ENCODE peak calls at places on chromosome 19, in eight cellular contexts. A is WTC11; Q is GM23338; J is fibroblast of lung; Y is activated CD8-positive, alpha-beta T cell treated with anti-CD3 and anti-CD28 coated beads for 36 hours; V is activated B cell treated with CpG ODN at 0.5 μM for 24 hours; R is cardiac fibroblast; F is astrocyte of the spinal cord. Z is an unnamed sample.

GRCh38 chr19:48518207-48518606 is 6.6 kb upstream of the LMTK3 start:
- DNase-seq in A (no peak), J (no peak), R (no peak), V (no peak), Q (no peak), F (no peak), Y (no peak), Z (no peak)

GRCh38 chr19:51695702-51696315 is 2.7 kb downstream of the SPACA6 start:
- DNase-seq in F (no peak), Y (no peak), A (no peak), Q (no peak), J (no peak), V (no peak), R (no peak), Z (no peak)

GRCh38 chr19:48569814-48570213 is 17.8 kb downstream of the SULT2B1 start:
- DNase-seq in Q (no peak), V (no peak), F (peak), Y (no peak), A (no peak), R (peak), J (peak), Z (no peak)

GRCh38 chr19:51971624-51972023 is 15.0 kb downstream of the ZNF350 start:
- DNase-seq in A (no peak), V (no peak), F (peak), Q (peak), J (peak), R (peak), Y (peak), Z (no peak)

GRCh38 chr19:18781047-18781600 is 10.0 kb downstream of the COMP start:
- DNase-seq in V (no peak), J (no peak), F (no peak), Y (no peak), Q (no peak), R (no peak), A (no peak), Z (no peak)

GRCh38 chr19:49114630-49115363 is 627 bp downstream of the LIN7B start:
- DNase-seq in Y (peak), Q (peak), A (peak), J (peak), V (no peak), R (peak), F (peak), Z (no peak)

GRCh38 chr19:48319647-48320537 is 5.5 kb upstream of the EMP3 start:
- DNase-seq in R (peak), A (peak), F (peak), Y (peak), V (peak), J (peak), Q (peak), Z (no peak)

GRCh38 chr19:35232912-35233311 is 4.4 kb upstream of the FAM187B start:
- DNase-seq in F (no peak), Q (no peak), V (no peak), J (no peak), Y (no peak), A (no peak), R (no peak), Z (peak)

GRCh38 chr19:294819-295686 is 3.9 kb upstream of the PLPP2 start:
- DNase-seq in V (peak), F (no peak), A (peak), Q (peak), J (no peak), R (peak), Y (peak), Z (no peak)

GRCh38 chr19:48645652-48646191 is at the start of gene CA11:
- DNase-seq in J (no peak), Y (no peak), F (no peak), A (peak), R (no peak), V (no peak), Q (peak), Z (no peak)

GRCh38 chr19:55447421-55448174 is 4.5 kb upstream of the SHISA7 start:
- DNase-seq in F (peak), A (no peak), J (no peak), R (peak), Q (peak), V (no peak), Y (peak), Z (no peak)

GRCh38 chr19:41031926-41032325 is 40.8 kb downstream of the CYP2B6 start:
- DNase-seq in A (no peak), J (no peak), Y (no peak), V (no peak), F (no peak), Q (no peak), R (no peak), Z (no peak)

GRCh38 chr19:54114340-54114826 is 1.1 kb downstream of the TFPT start:
- DNase-seq in F (peak), V (no peak), A (no peak), R (peak), J (peak), Y (peak), Q (peak), Z (no peak)

GRCh38 chr19:29409121-29409862 is 116.5 kb upstream of the VSTM2B start:
- DNase-seq in V (no peak), R (no peak), Q (no peak), J (no peak), A (no peak), Y (no peak), F (no peak), Z (no peak)

GRCh38 chr19:53878786-53879144 is 3.2 kb upstream of the PRKCG start:
- DNase-seq in Y (no peak), F (no peak), Q (no peak), A (no peak), V (no peak), R (no peak), J (peak), Z (no peak)

GRCh38 chr19:41175825-41176734 is 16.9 kb upstream of the CYP2S1 start:
- DNase-seq in Y (peak), Q (peak), F (peak), R (peak), A (peak), J (peak), V (no peak), Z (no peak)

GRCh38 chr19:29277107-29277506 is 64.2 kb upstream of the UQCRFS1 start:
- DNase-seq in Q (peak), R (no peak), A (peak), F (no peak), J (no peak), V (no peak), Y (peak), Z (no peak)

GRCh38 chr19:8576273-8576993 is 809 bp downstream of the MYO1F start:
- DNase-seq in F (no peak), Q (no peak), J (no peak), Y (peak), A (no peak), V (no peak), R (no peak), Z (no peak)

GRCh38 chr19:33398361-33399060 is 25.0 kb downstream of the CEBPG start:
- DNase-seq in R (no peak), F (no peak), J (no peak), V (no peak), Y (no peak), Q (no peak), A (no peak), Z (no peak)
- TF ChIP-seq CTCF in R (no peak), F (no peak), J (no peak), V (no peak), Y (no peak), Q (peak), A (no peak), Z (peak)

GRCh38 chr19:42325896-42326771 is 699 bp downstream of the MEGF8 start:
- DNase-seq in J (no peak), A (peak), Y (peak), R (no peak), F (no peak), V (peak), Q (peak), Z (no peak)

GRCh38 chr19:42323852-42324654 is 1.4 kb upstream of the MEGF8 start:
- DNase-seq in A (peak), J (no peak), Y (peak), V (peak), Q (peak), R (no peak), F (no peak), Z (no peak)

GRCh38 chr19:42324655-42325307 is 654 bp upstream of the MEGF8 start:
- DNase-seq in F (no peak), Y (no peak), J (no peak), R (no peak), Q (no peak), V (peak), A (peak), Z (no peak)

GRCh38 chr19:42326969-42327368 is 1.5 kb downstream of the MEGF8 start:
- DNase-seq in Y (no peak), J (no peak), F (no peak), R (no peak), Q (no peak), A (no peak), V (no peak), Z (no peak)

DNA sequence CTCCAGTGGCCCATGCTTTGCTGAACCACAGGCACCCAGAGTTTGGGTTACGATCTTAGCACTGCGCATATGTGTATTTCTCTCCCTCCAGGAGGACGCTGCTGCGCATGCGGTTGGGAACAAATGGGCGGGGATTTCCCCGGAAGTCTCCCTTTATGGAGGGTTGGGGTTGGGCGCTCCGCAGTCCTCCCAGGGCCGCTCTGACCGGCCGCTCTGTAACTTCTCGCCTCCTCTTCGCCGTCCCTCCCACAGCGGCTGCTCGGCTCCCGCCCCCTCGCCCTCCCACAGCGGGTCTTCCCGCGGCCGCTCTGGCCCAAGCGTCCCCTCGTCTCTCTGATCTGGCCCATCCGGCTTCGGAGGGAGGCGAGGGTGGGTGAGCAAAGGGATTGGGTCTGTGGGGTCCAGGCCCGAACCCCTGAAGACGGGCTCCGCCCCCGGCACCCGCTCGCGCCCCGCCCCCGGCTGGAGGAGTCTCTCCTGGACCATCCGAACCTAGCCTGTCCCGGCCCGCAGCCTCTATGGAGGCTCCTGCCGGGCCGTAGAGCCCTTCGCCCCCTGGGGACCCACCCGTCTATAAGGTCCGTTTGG is at the start of gene MEGF8:
- DNase-seq in Q (peak), V (peak), F (peak), J (peak), A (peak), R (peak), Y (peak), Z (peak)
- TF ChIP-seq CTCF in Q (no peak), V (peak), F (peak), J (no peak), A (no peak), R (peak), Y (no peak), Z (no peak)

DNA sequence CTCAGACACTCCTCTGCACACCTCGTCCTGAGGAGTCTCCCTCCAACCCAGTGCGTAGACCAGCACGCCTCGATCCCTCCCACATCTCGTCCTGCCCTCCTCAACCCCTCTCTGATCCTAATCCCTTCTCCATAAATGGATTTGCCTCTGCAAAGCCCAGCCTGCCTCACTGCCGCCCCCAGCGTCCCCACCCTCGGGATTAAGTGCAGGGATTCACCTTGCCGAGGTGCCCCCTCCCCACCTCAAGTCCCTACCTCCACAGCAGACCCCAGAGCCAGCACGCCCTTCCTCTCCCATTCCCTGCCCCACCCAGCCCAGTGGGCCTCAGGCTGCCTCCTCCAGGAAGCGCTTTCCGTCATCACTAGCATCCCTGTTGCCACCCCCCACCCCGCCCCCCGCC is 4.1 kb downstream of the KLF16 start:
- DNase-seq in Y (no peak), F (no peak), A (no peak), J (no peak), Q (no peak), V (no peak), R (no peak), Z (no peak)
- TF ChIP-seq CTCF in Y (no peak), F (no peak), A (no peak), J (no peak), Q (no peak), V (no peak), R (no peak), Z (no peak)

DNA sequence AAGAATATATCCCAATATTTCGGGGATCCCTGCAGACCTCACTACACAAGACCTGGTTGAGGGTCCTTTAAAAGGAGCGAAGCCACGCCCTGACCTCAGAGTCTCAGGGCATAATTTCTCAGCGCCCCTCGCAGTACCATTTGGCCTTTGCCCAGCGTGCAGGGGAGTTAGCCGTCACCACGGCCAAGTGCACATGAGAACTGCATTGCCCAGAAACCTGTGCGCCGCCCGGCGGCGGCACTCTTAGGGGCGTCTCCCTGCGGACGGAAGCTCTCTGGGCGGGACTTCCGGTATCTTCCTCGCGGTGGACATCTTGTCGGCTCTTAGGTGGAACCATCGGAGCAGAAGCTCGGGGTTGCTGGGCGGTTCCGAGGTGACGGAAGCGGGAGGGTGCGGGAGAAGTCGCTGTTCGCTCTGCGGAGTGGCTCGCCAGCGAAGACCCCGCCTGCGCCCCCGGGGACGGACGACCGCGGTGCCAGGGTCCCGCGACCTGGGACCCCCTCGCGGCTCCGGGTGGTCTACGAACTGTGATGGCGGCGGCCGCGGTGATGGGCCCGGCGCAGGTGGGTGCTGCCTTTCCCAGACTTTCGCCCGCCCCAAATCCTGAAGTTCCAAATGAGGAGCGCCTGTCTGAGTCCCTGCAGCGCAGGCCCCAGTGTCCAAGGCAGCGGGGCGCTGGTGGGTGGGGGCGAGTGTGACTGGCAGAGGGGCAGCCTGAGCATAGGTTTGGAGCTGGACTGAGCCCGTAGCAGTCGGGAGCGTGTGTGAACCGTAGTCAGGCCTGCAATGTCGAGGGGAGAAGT is at the start of gene ZNF134:
- DNase-seq in Q (peak), Y (peak), J (peak), R (peak), A (peak), F (peak), V (peak), Z (peak)
- TF ChIP-seq CTCF in Q (no peak), Y (no peak), J (peak), R (peak), A (no peak), F (peak), V (no peak), Z (peak)

DNA sequence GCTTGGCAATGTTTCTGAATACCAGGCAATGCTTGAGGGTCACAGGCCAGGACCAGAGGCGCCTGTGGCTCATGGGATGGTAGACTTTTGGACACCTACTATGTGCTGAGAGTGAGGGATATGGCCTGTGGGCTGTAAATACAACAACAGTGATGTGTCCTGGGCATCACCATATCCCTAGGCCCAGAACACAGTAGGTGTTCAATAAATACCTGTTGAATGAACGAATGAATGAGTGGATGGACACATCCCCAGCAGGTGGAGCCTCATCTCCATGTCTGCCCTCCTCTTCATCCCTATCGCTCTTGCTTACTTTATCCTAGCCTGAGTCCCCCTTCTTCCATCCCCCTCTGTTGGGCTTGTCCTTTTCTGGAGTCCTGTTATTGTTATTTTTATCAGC is 16.5 kb upstream of the NANOS2 start:
- DNase-seq in A (no peak), Y (no peak), J (no peak), F (no peak), R (no peak), V (no peak), Q (no peak), Z (no peak)
- TF ChIP-seq CTCF in A (no peak), Y (no peak), J (no peak), F (no peak), R (peak), V (no peak), Q (peak), Z (no peak)

GRCh38 chr19:46785980-46786235 is 2.5 kb downstream of the SLC1A5 start:
- DNase-seq in Q (no peak), R (no peak), F (no peak), Y (no peak), J (no peak), A (no peak), V (no peak), Z (no peak)

GRCh38 chr19:46787331-46788100 is 878 bp downstream of the SLC1A5 start:
- DNase-seq in A (peak), J (peak), F (peak), Q (peak), Y (peak), V (peak), R (peak), Z (peak)

GRCh38 chr19:46785054-46785979 is 3.1 kb downstream of the SLC1A5 start:
- DNase-seq in A (no peak), V (no peak), J (no peak), R (peak), Y (no peak), F (no peak), Q (no peak), Z (no peak)

GRCh38 chr19:46787040-46787330 is 1.4 kb downstream of the SLC1A5 start:
- DNase-seq in V (no peak), J (no peak), A (no peak), Y (no peak), Q (no peak), F (no peak), R (no peak), Z (no peak)

GRCh38 chr19:46786236-46787039 is 2.0 kb downstream of the SLC1A5 start:
- DNase-seq in R (peak), A (peak), F (peak), Y (peak), J (peak), Q (peak), V (peak), Z (no peak)
- TF ChIP-seq CTCF in R (no peak), A (no peak), F (no peak), Y (no peak), J (no peak), Q (no peak), V (no peak), Z (no peak)

GRCh38 chr19:30693179-30693578 is 321.0 kb downstream of the ZNF536 start:
- DNase-seq in F (no peak), Y (no peak), J (no peak), V (no peak), Q (no peak), R (no peak), A (no peak), Z (no peak)

GRCh38 chr19:30699871-30700280 is 327.7 kb downstream of the ZNF536 start:
- DNase-seq in R (no peak), A (no peak), Y (no peak), F (no peak), V (no peak), Q (no peak), J (no peak), Z (no peak)

GRCh38 chr19:30695171-30695875 is 323.1 kb downstream of the ZNF536 start:
- DNase-seq in Y (no peak), R (no peak), A (peak), F (no peak), Q (peak), V (no peak), J (no peak), Z (no peak)

GRCh38 chr19:30694156-30694555 is 322.0 kb downstream of the ZNF536 start:
- DNase-seq in Q (no peak), A (no peak), J (no peak), R (no peak), F (no peak), Y (no peak), V (no peak), Z (no peak)

DNA sequence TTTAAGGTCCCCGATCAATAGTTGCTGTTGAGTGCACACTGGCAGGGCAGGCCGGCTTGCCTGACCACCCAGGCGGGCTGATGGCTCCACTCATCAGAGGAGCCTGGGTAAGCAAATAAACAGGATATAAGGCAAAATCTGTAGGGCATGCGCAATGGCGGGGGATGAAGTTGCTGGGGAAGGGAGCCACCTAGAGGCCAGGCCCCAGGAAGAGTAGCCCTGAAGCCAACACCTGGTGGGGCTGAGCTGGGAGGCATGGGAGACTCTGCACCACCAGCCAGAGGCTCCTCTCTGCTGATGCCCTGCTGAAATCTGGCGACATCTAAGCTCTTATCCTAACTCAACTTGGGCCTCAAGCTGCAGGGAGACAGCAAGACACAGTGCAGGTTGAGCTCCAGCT is 324.3 kb downstream of the ZNF536 start:
- DNase-seq in A (peak), Y (peak), V (no peak), R (peak), Q (peak), F (no peak), J (no peak), Z (no peak)
- TF ChIP-seq CTCF in A (no peak), Y (peak), V (no peak), R (peak), Q (peak), F (peak), J (peak), Z (peak)

GRCh38 chr19:17090501-17091074 is 15.0 kb downstream of the MYO9B start:
- DNase-seq in A (no peak), J (peak), R (peak), F (no peak), V (no peak), Y (peak), Q (no peak), Z (no peak)
- TF ChIP-seq CTCF in A (no peak), J (no peak), R (no peak), F (no peak), V (no peak), Y (no peak), Q (no peak), Z (no peak)

GRCh38 chr19:13070425-13071140 is 32.1 kb downstream of the LYL1 start:
- DNase-seq in J (no peak), A (no peak), V (no peak), Q (no peak), F (no peak), R (no peak), Y (no peak), Z (no peak)

GRCh38 chr19:13068064-13068807 is 34.4 kb downstream of the LYL1 start:
- DNase-seq in A (no peak), Q (no peak), J (no peak), F (no peak), R (no peak), Y (no peak), V (no peak), Z (no peak)

GRCh38 chr19:13071444-13072205 is 31.0 kb downstream of the LYL1 start:
- DNase-seq in Q (no peak), R (no peak), F (no peak), Y (no peak), J (no peak), A (no peak), V (no peak), Z (no peak)

GRCh38 chr19:13066933-13067831 is 35.5 kb downstream of the LYL1 start:
- DNase-seq in Q (no peak), V (no peak), A (no peak), R (peak), J (no peak), Y (no peak), F (no peak), Z (no peak)

GRCh38 chr19:13069415-13070369 is 33.0 kb downstream of the LYL1 start:
- DNase-seq in V (no peak), R (no peak), J (peak), A (no peak), Y (no peak), Q (no peak), F (no peak), Z (no peak)
- TF ChIP-seq CTCF in V (no peak), R (no peak), J (no peak), A (no peak), Y (no peak), Q (no peak), F (no peak), Z (no peak)

GRCh38 chr19:10278935-10279334 is 7.8 kb upstream of the ICAM4 start:
- DNase-seq in A (no peak), V (no peak), R (no peak), Y (no peak), F (no peak), J (no peak), Q (no peak), Z (no peak)
- TF ChIP-seq CTCF in A (no peak), V (no peak), R (no peak), Y (no peak), F (no peak), J (no peak), Q (no peak), Z (no peak)